ENCODE peak calls at places on chromosomes 16 and 17, in six cellular contexts. F, J, A, P, M and Z are unnamed samples. For H3K36me3, the result is how much of the 10 kb centered on the place peaks cover.

GRCh38 chr17:83055911-83056582 is 23.4 kb upstream of the METRNL start:
- DNase-seq in P (peak), A (no peak), J (no peak), F (peak), M (no peak), Z (peak)

GRCh38 chr16:75000481-75001081 is 1.8 kb downstream of the ZNRF1 start:
- DNase-seq in F (no peak), J (no peak), M (no peak), A (no peak), P (no peak), Z (no peak)

GRCh38 chr17:63700528-63701441 is 860 bp upstream of the LIMD2 start:
- DNase-seq in J (peak), M (peak), A (no peak), F (peak), P (peak), Z (no peak)

GRCh38 chr17:8120520-8121443 is 2.5 kb upstream of the ALOXE3 start:
- DNase-seq in P (peak), M (no peak), J (peak), A (peak), F (no peak), Z (peak)

GRCh38 chr16:9077001-9077809 is 14.2 kb upstream of the HAPSTR1 start:
- DNase-seq in F (no peak), J (no peak), M (no peak), P (no peak), A (no peak), Z (peak)

GRCh38 chr17:4204190-4204589 is 59.6 kb downstream of the ANKFY1 start:
- DNase-seq in P (no peak), M (no peak), A (no peak), J (no peak), F (no peak), Z (no peak)

GRCh38 chr17:50906443-50906842 is 40.3 kb upstream of the TOB1 start:
- DNase-seq in J (no peak), A (no peak), P (no peak), F (no peak), M (no peak), Z (no peak)

GRCh38 chr16:84247844-84248243 is 8.0 kb upstream of the KCNG4 start:
- DNase-seq in M (no peak), J (no peak), P (no peak), A (no peak), F (no peak), Z (peak)

GRCh38 chr16:29862383-29862883 is 593 bp downstream of the CDIPT start:
- DNase-seq in F (no peak), A (no peak), P (peak), M (no peak), J (no peak), Z (no peak)

DNA sequence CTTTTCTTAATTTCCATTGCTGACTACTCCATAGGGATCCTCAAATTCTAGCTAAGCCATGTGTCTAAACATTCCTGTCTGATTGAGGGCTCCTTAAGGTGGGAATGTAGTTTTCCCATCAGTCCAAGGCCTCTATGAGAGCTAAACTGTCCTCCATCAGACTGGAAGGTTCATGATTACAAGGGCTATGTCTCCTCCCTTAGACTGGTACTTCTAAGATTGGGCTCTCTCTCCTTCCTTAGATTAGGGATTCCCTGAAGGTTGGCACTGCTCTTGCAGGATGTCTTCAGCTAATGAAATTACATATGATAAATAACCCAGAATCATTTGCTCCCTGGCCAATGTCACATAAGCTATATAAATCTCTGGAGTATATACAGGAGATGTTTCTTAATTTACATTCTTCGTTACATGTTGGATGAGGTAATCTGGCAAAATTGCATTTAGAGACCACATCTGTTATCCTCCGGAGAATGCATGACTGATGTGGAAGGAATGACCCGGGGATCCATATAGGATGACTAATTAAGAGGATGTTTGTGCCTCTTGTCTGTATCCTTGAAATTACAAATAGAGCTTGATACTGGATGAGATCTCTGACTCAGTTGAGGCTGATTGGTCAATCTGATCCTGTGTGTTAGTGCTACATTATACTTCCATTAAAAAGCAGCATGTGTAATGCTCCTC is 14.2 kb downstream of the B4GALNT2 start:
- DNase-seq in F (no peak), M (no peak), A (no peak), J (no peak), P (no peak), Z (peak)
- TF ChIP-seq CTCF in F (no peak), M (no peak), A (no peak), J (no peak), P (no peak), Z (no peak)

GRCh38 chr17:5434984-5435383 is 4.0 kb downstream of the C1QBP start:
- DNase-seq in M (no peak), A (no peak), J (no peak), F (no peak), P (no peak), Z (no peak)

GRCh38 chr17:5438716-5439445 is at the start of gene C1QBP:
- DNase-seq in J (peak), M (peak), P (peak), A (peak), F (peak), Z (peak)

GRCh38 chr17:5443728-5444127 is 4.8 kb upstream of the C1QBP start:
- DNase-seq in A (no peak), J (no peak), M (no peak), F (no peak), P (no peak), Z (no peak)

GRCh38 chr17:5437721-5438317 is 1.1 kb downstream of the C1QBP start:
- DNase-seq in M (no peak), J (no peak), P (no peak), A (no peak), F (no peak), Z (peak)

GRCh38 chr17:5439446-5439764 is 450 bp upstream of the C1QBP start:
- DNase-seq in F (no peak), A (no peak), M (no peak), J (no peak), P (no peak), Z (no peak)
- H3K36me3 ChIP-seq in F (half or more), A (under half), M (half or more), J (half or more), P (half or more), Z (under half)

GRCh38 chr17:36610472-36610871 is 9.1 kb downstream of the MRM1 start:
- DNase-seq in F (no peak), A (no peak), P (no peak), M (no peak), J (no peak), Z (peak)

GRCh38 chr17:36609498-36609862 is 8.1 kb downstream of the MRM1 start:
- DNase-seq in A (no peak), P (no peak), M (no peak), J (no peak), F (no peak), Z (no peak)

GRCh38 chr17:36608794-36609497 is 7.6 kb downstream of the MRM1 start:
- DNase-seq in F (peak), M (peak), A (no peak), P (no peak), J (peak), Z (peak)

GRCh38 chr17:36611345-36612072 is 10.1 kb downstream of the MRM1 start:
- DNase-seq in J (no peak), A (no peak), P (no peak), F (no peak), M (no peak), Z (peak)

DNA sequence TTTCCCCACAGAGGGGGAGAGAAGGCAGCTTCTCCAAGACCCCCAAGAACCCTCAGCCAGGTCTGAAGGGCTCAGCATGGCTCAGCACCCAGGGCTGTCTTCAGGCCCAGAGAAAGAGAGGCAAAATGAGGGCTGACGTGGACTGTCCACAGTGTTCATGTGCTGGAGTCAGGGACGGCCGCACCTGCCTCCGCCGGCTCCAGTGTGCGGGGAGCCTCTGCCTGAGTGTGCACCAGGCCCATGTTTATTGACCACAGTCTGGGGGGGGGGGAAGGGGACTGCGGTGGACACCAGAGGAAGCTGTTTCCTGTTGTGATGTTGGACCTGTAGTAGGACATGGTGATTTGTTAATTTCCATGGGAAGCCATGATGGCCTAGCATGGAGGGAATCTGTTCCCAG is 6.9 kb downstream of the MRM1 start:
- DNase-seq in P (no peak), F (no peak), A (no peak), J (peak), M (no peak), Z (no peak)
- H3K4me3 ChIP-seq in P (no peak), F (no peak), A (no peak), J (no peak), M (no peak), Z (no peak)

GRCh38 chr17:69900829-69901228 is 174.2 kb upstream of the KCNJ16 start:
- DNase-seq in M (peak), F (no peak), A (no peak), J (no peak), P (no peak), Z (no peak)

GRCh38 chr17:69900101-69900500 is 174.9 kb upstream of the KCNJ16 start:
- DNase-seq in F (no peak), P (no peak), J (no peak), M (no peak), A (no peak), Z (no peak)

DNA sequence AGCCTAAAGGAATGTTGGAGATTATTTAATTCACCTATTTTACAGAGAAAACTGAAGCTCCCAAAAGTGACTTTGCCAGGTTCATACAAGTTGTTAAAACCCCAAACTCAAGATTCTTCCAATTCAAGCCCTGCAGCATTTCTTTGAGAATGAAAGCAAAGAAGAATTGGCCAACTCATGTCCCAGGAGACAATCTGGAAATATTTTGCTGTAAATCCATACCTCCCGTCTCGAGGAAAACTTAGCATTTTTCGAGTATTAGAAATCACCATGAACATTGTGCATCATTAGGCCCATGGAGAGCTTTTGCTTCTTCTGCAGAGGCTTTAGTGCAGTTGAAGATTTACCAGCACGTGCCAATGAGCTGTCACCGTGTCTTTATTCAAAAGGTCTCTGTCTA is 176.4 kb upstream of the KCNJ16 start:
- DNase-seq in P (no peak), A (no peak), J (no peak), F (no peak), M (no peak), Z (no peak)
- TF ChIP-seq CTCF in P (no peak), A (no peak), J (no peak), F (no peak), M (no peak), Z (no peak)

GRCh38 chr17:15233971-15234370 is 31.2 kb downstream of the PMP22 start:
- DNase-seq in P (no peak), A (no peak), F (no peak), J (no peak), M (no peak), Z (no peak)

GRCh38 chr17:15237106-15237425 is 28.1 kb downstream of the PMP22 start:
- DNase-seq in J (no peak), P (no peak), F (no peak), A (no peak), M (no peak), Z (no peak)

GRCh38 chr17:15239471-15239870 is 25.7 kb downstream of the PMP22 start:
- DNase-seq in F (no peak), M (no peak), J (no peak), P (no peak), A (no peak), Z (no peak)

GRCh38 chr17:15238064-15238463 is 27.1 kb downstream of the PMP22 start:
- DNase-seq in A (no peak), M (no peak), P (no peak), F (no peak), J (no peak), Z (no peak)

GRCh38 chr17:15236281-15237105 is 28.6 kb downstream of the PMP22 start:
- DNase-seq in J (no peak), M (no peak), F (no peak), P (no peak), A (no peak), Z (peak)
- H3K36me3 ChIP-seq in J (half or more), M (half or more), F (half or more), P (half or more), A (under half), Z (under half)

DNA sequence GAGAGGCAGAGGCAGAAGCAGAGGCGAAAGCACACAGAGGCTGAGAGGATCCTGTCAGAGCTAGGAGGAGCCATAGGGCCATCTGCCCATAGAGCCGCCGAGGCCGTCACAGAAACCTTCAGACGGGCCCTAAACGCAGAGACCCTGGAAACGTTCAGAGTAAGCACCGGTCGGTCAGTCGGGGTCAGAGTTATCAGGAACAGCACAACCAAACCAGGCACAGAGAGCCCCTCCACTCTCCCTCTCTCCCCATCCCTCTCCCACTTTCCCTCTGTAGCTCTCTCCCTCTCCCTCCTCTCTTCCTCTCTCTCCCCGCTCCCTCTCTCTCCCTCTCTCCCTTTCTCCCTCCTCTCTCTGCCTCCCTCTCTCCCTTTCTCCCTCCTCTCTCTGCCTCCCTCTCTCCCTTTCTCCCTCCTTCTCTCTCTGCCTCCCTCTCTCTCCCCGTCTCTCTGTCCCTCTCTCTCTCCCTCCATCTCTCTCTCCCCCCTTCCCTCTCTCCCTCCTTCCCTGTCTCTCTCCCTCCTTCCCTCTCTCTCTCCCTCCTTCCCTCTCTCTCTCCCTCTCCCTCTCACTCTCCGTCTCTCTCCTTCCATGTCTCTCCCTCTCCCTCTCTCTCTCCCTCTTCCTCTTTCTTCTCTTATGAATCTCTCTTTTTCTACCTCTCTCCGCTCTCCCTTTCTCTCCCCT is 138.9 kb downstream of the C16orf95 start:
- DNase-seq in M (no peak), P (no peak), J (no peak), F (no peak), A (no peak), Z (no peak)
- H3K4me3 ChIP-seq in M (no peak), P (no peak), J (no peak), F (no peak), A (no peak), Z (no peak)

DNA sequence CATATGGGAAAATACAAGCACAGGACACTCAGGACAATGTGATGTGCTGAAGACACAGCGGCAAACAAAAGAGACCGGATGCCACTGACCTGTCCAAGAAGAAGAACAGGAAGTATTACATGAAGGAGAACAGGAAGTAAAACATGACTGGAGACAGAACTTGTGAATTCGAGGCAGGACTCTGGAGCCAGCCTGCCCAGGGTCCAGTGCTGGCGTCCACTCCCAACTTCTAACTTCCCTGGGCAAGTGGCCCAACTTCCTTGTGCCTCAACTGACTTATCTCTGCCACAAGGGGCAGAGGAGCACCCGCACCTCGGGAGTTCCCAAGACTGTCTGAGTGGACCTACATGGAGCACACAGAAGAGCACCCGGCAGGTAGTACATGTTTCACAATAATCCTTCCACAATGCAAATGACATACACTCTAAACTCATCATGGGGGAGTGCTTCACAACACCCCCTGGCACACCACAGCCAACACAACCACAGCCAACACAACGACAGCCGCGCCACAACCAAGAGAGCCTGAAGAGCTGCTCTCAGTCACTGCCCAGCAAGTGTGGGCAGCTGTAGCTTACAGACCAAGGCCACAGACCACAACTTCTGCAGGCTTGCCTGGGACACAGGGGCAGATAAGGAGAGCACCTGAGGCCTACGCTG is 36.6 kb downstream of the ANKRD11 start:
- DNase-seq in J (peak), A (no peak), F (no peak), M (peak), P (peak), Z (no peak)
- TF ChIP-seq CTCF in J (peak), A (no peak), F (peak), M (peak), P (no peak), Z (peak)

GRCh38 chr16:87707097-87707496 is 58.7 kb downstream of the KLHDC4 start:
- DNase-seq in J (no peak), M (no peak), F (no peak), A (no peak), P (no peak), Z (no peak)
- H3K36me3 ChIP-seq in J (half or more), M (half or more), F (under half), A (under half), P (half or more), Z (under half)

GRCh38 chr17:78497115-78497540 is 80.1 kb downstream of the DNAH17 start:
- DNase-seq in A (peak), F (peak), J (peak), P (peak), M (peak), Z (peak)
- H3K4me3 ChIP-seq in A (no peak), F (no peak), J (no peak), P (no peak), M (no peak), Z (no peak)

GRCh38 chr16:53007095-53007494 is 45.6 kb downstream of the CHD9NB start:
- DNase-seq in F (no peak), M (no peak), P (no peak), J (no peak), A (no peak), Z (no peak)
- TF ChIP-seq CTCF in F (no peak), M (no peak), P (no peak), J (no peak), A (no peak), Z (no peak)